ENCODE peak calls at places on chromosomes 11 and 22, in eight cellular contexts. One of them, this sample, is unnamed.

GRCh38 chr11:46366661-46367161 is 14.8 kb upstream of the MDK start:
- DNase-seq in Kasumi-1: no peak
- DNase-seq in activated CD4-positive, alpha-beta T cell treated with anti-CD3 and anti-CD28 coated beads, Interleukin-2, amount 10 ng/mL, durations not matched to agents 7 days and 5 days: no peak
- DNase-seq in HS-5: no peak
- DNase-seq in mucosa of gallbladder: no peak
- DNase-seq in NCI-H446: no peak
- DNase-seq in A172: no peak
- DNase-seq in substantia nigra: no peak
- DNase-seq in this sample: no peak

GRCh38 chr22:46587067-46587471 is 33.1 kb upstream of the GRAMD4 start:
- DNase-seq in Kasumi-1: no peak
- DNase-seq in activated CD4-positive, alpha-beta T cell treated with anti-CD3 and anti-CD28 coated beads, Interleukin-2, amount 10 ng/mL, durations not matched to agents 7 days and 5 days: no peak
- DNase-seq in HS-5: no peak
- DNase-seq in mucosa of gallbladder: no peak
- DNase-seq in NCI-H446: no peak
- DNase-seq in A172: no peak
- DNase-seq in substantia nigra: no peak
- DNase-seq in this sample: no peak

GRCh38 chr11:119592642-119593041 is 136.4 kb downstream of the NECTIN1 start:
- DNase-seq in Kasumi-1: no peak
- DNase-seq in activated CD4-positive, alpha-beta T cell treated with anti-CD3 and anti-CD28 coated beads, Interleukin-2, amount 10 ng/mL, durations not matched to agents 7 days and 5 days: no peak
- DNase-seq in HS-5: no peak
- DNase-seq in mucosa of gallbladder: peak
- DNase-seq in NCI-H446: no peak
- DNase-seq in A172: no peak
- DNase-seq in substantia nigra: no peak
- DNase-seq in this sample: no peak

GRCh38 chr11:2761131-2762030 is 61.6 kb upstream of the KCNQ1OT1 start:
- DNase-seq in Kasumi-1: no peak
- DNase-seq in activated CD4-positive, alpha-beta T cell treated with anti-CD3 and anti-CD28 coated beads, Interleukin-2, amount 10 ng/mL, durations not matched to agents 7 days and 5 days: no peak
- DNase-seq in HS-5: no peak
- DNase-seq in mucosa of gallbladder: peak
- DNase-seq in NCI-H446: no peak
- DNase-seq in A172: no peak
- DNase-seq in substantia nigra: no peak
- DNase-seq in this sample: no peak

GRCh38 chr11:66835762-66836405 is 7.4 kb upstream of the RCE1 start:
- DNase-seq in Kasumi-1: no peak
- DNase-seq in activated CD4-positive, alpha-beta T cell treated with anti-CD3 and anti-CD28 coated beads, Interleukin-2, amount 10 ng/mL, durations not matched to agents 7 days and 5 days: no peak
- DNase-seq in HS-5: no peak
- DNase-seq in mucosa of gallbladder: no peak
- DNase-seq in NCI-H446: no peak
- DNase-seq in A172: no peak
- DNase-seq in substantia nigra: no peak
- DNase-seq in this sample: peak

GRCh38 chr22:33923660-33924246 is 3.5 kb upstream of the LARGE1 start:
- DNase-seq in Kasumi-1: peak
- DNase-seq in activated CD4-positive, alpha-beta T cell treated with anti-CD3 and anti-CD28 coated beads, Interleukin-2, amount 10 ng/mL, durations not matched to agents 7 days and 5 days: peak
- DNase-seq in HS-5: no peak
- DNase-seq in mucosa of gallbladder: peak
- DNase-seq in NCI-H446: no peak
- DNase-seq in A172: peak
- DNase-seq in substantia nigra: peak
- DNase-seq in this sample: peak

GRCh38 chr11:122201126-122201525 is 85.1 kb upstream of the BLID start:
- DNase-seq in Kasumi-1: no peak
- DNase-seq in activated CD4-positive, alpha-beta T cell treated with anti-CD3 and anti-CD28 coated beads, Interleukin-2, amount 10 ng/mL, durations not matched to agents 7 days and 5 days: no peak
- DNase-seq in HS-5: no peak
- DNase-seq in mucosa of gallbladder: no peak
- DNase-seq in NCI-H446: no peak
- DNase-seq in A172: no peak
- DNase-seq in substantia nigra: no peak
- DNase-seq in this sample: no peak

GRCh38 chr11:69539416-69540117 is 58.1 kb downstream of the LINC01488 start:
- DNase-seq in Kasumi-1: peak
- DNase-seq in activated CD4-positive, alpha-beta T cell treated with anti-CD3 and anti-CD28 coated beads, Interleukin-2, amount 10 ng/mL, durations not matched to agents 7 days and 5 days: no peak
- DNase-seq in HS-5: no peak
- DNase-seq in mucosa of gallbladder: peak
- DNase-seq in NCI-H446: no peak
- DNase-seq in A172: peak
- DNase-seq in substantia nigra: peak
- DNase-seq in this sample: no peak

GRCh38 chr11:129412501-129412900 is 36.9 kb downstream of the BARX2 start:
- DNase-seq in Kasumi-1: no peak
- DNase-seq in activated CD4-positive, alpha-beta T cell treated with anti-CD3 and anti-CD28 coated beads, Interleukin-2, amount 10 ng/mL, durations not matched to agents 7 days and 5 days: no peak
- DNase-seq in HS-5: no peak
- DNase-seq in mucosa of gallbladder: no peak
- DNase-seq in NCI-H446: no peak
- DNase-seq in A172: no peak
- DNase-seq in substantia nigra: no peak
- DNase-seq in this sample: no peak

GRCh38 chr11:114960117-114960516 is 281.8 kb downstream of the NXPE2 start:
- DNase-seq in Kasumi-1: no peak
- DNase-seq in activated CD4-positive, alpha-beta T cell treated with anti-CD3 and anti-CD28 coated beads, Interleukin-2, amount 10 ng/mL, durations not matched to agents 7 days and 5 days: no peak
- DNase-seq in HS-5: no peak
- DNase-seq in mucosa of gallbladder: no peak
- DNase-seq in NCI-H446: no peak
- DNase-seq in A172: no peak
- DNase-seq in substantia nigra: no peak
- DNase-seq in this sample: no peak

GRCh38 chr22:37501610-37502341 is 15.6 kb upstream of the MFNG start:
- DNase-seq in Kasumi-1: no peak
- DNase-seq in activated CD4-positive, alpha-beta T cell treated with anti-CD3 and anti-CD28 coated beads, Interleukin-2, amount 10 ng/mL, durations not matched to agents 7 days and 5 days: no peak
- DNase-seq in HS-5: no peak
- DNase-seq in mucosa of gallbladder: peak
- DNase-seq in NCI-H446: no peak
- DNase-seq in A172: peak
- DNase-seq in substantia nigra: no peak
- DNase-seq in this sample: peak

GRCh38 chr11:113881856-113882255 is 6.5 kb upstream of the USP28 start:
- DNase-seq in Kasumi-1: no peak
- DNase-seq in activated CD4-positive, alpha-beta T cell treated with anti-CD3 and anti-CD28 coated beads, Interleukin-2, amount 10 ng/mL, durations not matched to agents 7 days and 5 days: no peak
- DNase-seq in HS-5: no peak
- DNase-seq in mucosa of gallbladder: no peak
- DNase-seq in NCI-H446: no peak
- DNase-seq in A172: no peak
- DNase-seq in substantia nigra: no peak
- DNase-seq in this sample: no peak

GRCh38 chr22:28094831-28095230 is 175.8 kb upstream of the PITPNB start:
- DNase-seq in Kasumi-1: no peak
- DNase-seq in activated CD4-positive, alpha-beta T cell treated with anti-CD3 and anti-CD28 coated beads, Interleukin-2, amount 10 ng/mL, durations not matched to agents 7 days and 5 days: no peak
- DNase-seq in HS-5: no peak
- DNase-seq in mucosa of gallbladder: no peak
- DNase-seq in NCI-H446: no peak
- DNase-seq in A172: no peak
- DNase-seq in substantia nigra: no peak
- DNase-seq in this sample: no peak

GRCh38 chr11:123419720-123420466 is 10.2 kb upstream of the GRAMD1B start:
- DNase-seq in Kasumi-1: no peak
- DNase-seq in activated CD4-positive, alpha-beta T cell treated with anti-CD3 and anti-CD28 coated beads, Interleukin-2, amount 10 ng/mL, durations not matched to agents 7 days and 5 days: no peak
- DNase-seq in HS-5: no peak
- DNase-seq in mucosa of gallbladder: peak
- DNase-seq in NCI-H446: no peak
- DNase-seq in A172: no peak
- DNase-seq in substantia nigra: no peak
- DNase-seq in this sample: no peak

GRCh38 chr11:28838741-28839140 is 730.6 kb downstream of the METTL15 start:
- DNase-seq in Kasumi-1: no peak
- DNase-seq in activated CD4-positive, alpha-beta T cell treated with anti-CD3 and anti-CD28 coated beads, Interleukin-2, amount 10 ng/mL, durations not matched to agents 7 days and 5 days: no peak
- DNase-seq in HS-5: no peak
- DNase-seq in mucosa of gallbladder: no peak
- DNase-seq in NCI-H446: no peak
- DNase-seq in A172: peak
- DNase-seq in substantia nigra: no peak
- DNase-seq in this sample: no peak

GRCh38 chr11:127966821-127967220 is 620.5 kb downstream of the ETS1 start:
- DNase-seq in Kasumi-1: no peak
- DNase-seq in activated CD4-positive, alpha-beta T cell treated with anti-CD3 and anti-CD28 coated beads, Interleukin-2, amount 10 ng/mL, durations not matched to agents 7 days and 5 days: no peak
- DNase-seq in HS-5: no peak
- DNase-seq in mucosa of gallbladder: no peak
- DNase-seq in NCI-H446: no peak
- DNase-seq in A172: no peak
- DNase-seq in substantia nigra: no peak
- DNase-seq in this sample: no peak

GRCh38 chr11:36333897-36334296 is 37.8 kb downstream of the PRR5L start:
- DNase-seq in Kasumi-1: peak
- DNase-seq in activated CD4-positive, alpha-beta T cell treated with anti-CD3 and anti-CD28 coated beads, Interleukin-2, amount 10 ng/mL, durations not matched to agents 7 days and 5 days: no peak
- DNase-seq in HS-5: no peak
- DNase-seq in mucosa of gallbladder: no peak
- DNase-seq in NCI-H446: peak
- DNase-seq in A172: peak
- DNase-seq in substantia nigra: no peak
- DNase-seq in this sample: peak

GRCh38 chr22:40588726-40589125 is 47.8 kb downstream of the MRTFA start:
- DNase-seq in Kasumi-1: no peak
- DNase-seq in activated CD4-positive, alpha-beta T cell treated with anti-CD3 and anti-CD28 coated beads, Interleukin-2, amount 10 ng/mL, durations not matched to agents 7 days and 5 days: no peak
- DNase-seq in HS-5: no peak
- DNase-seq in mucosa of gallbladder: no peak
- DNase-seq in NCI-H446: no peak
- DNase-seq in A172: no peak
- DNase-seq in substantia nigra: no peak
- DNase-seq in this sample: peak

This sample was measured in H4.